ENCODE peak calls at places on chromosomes 3 and 15, in five cellular contexts. X, D, Y, A and Q are unnamed samples.

GRCh38 chr3:19645093-19645492 is 288.9 kb downstream of the EFHB start:
- DNase-seq in A (no peak), X (no peak), D (no peak), Y (no peak), Q (no peak)

GRCh38 chr15:44186724-44187123 is 8.3 kb downstream of the FRMD5 start:
- DNase-seq in Y (no peak), D (no peak), A (no peak), X (no peak), Q (no peak)

GRCh38 chr3:184574552-184575430 is 13.2 kb downstream of the EPHB3 start:
- DNase-seq in X (no peak), Y (no peak), A (no peak), D (no peak), Q (no peak)

GRCh38 chr3:106473576-106474506 is 605.0 kb upstream of the CBLB start:
- DNase-seq in Y (no peak), X (no peak), A (no peak), D (no peak), Q (no peak)

GRCh38 chr3:185713015-185713414 is 111.8 kb downstream of the IGF2BP2 start:
- DNase-seq in Y (no peak), D (no peak), X (no peak), A (no peak), Q (no peak)

GRCh38 chr3:60384352-60384751 is 866.9 kb downstream of the FHIT start:
- DNase-seq in Y (no peak), X (no peak), D (peak; percentile 6), A (no peak), Q (no peak)

GRCh38 chr15:78615151-78615589 is 5.6 kb downstream of the CHRNA3 start:
- DNase-seq in X (no peak), Y (no peak), A (no peak), D (no peak), Q (no peak)

GRCh38 chr3:61650276-61650675 is 88.9 kb downstream of the PTPRG start:
- DNase-seq in Y (peak; percentile 95), D (peak; percentile 93), A (no peak), X (no peak), Q (peak; percentile 81)

GRCh38 chr15:90192961-90193786 is 8.0 kb upstream of the SEMA4B start:
- DNase-seq in A (no peak), Y (no peak), D (no peak), X (no peak), Q (no peak)

GRCh38 chr3:111803123-111803593 is 55.9 kb upstream of the PHLDB2 start:
- DNase-seq in X (peak; percentile 85), A (peak; percentile 41), Y (peak; percentile 99), D (peak; percentile 99), Q (peak; percentile 98)

GRCh38 chr15:91049378-91050127 is 27.2 kb upstream of the VPS33B start:
- DNase-seq in Y (peak; percentile 71), X (no peak), D (peak; percentile 80), A (no peak), Q (peak; percentile 56)

GRCh38 chr3:134330895-134331810 is 43.1 kb downstream of the AMOTL2 start:
- DNase-seq in D (peak; percentile 60), A (no peak), X (peak; percentile 69), Y (no peak), Q (peak; percentile 85)

GRCh38 chr15:89081878-89082277 is 6.4 kb upstream of the ABHD2 start:
- DNase-seq in D (no peak), X (no peak), A (no peak), Y (no peak), Q (no peak)
- TF ChIP-seq CTCF in D (no peak), X (no peak), A (no peak), Y (no peak), Q (no peak)

GRCh38 chr15:82918607-82919230 is 33.8 kb downstream of the HOMER2 start:
- DNase-seq in D (no peak), Y (no peak), A (no peak), X (no peak), Q (no peak)
- TF ChIP-seq CTCF in D (no peak), Y (no peak), A (no peak), X (no peak), Q (no peak)

DNA sequence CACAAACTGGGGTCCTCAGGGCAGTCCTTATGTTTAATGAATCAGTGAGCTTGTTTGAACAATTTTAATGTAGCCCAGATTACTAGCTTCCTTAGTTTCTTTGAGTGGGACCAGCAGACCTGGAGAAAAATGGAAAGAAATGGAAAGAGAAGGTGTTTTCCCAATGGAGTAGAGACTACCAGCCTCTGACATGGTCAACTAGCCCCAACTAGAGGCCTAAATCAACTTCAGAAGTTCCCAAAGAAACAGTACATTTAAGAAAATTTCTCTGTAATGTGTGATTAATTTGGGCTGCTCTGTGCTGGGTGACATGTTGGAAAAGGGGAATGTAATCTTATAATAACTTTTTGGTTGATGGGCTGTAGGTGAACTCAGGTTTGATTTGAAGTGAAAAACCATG is 310.9 kb downstream of the MFSD1 start:
- DNase-seq in X (no peak), D (no peak), Y (no peak), A (no peak), Q (no peak)
- TF ChIP-seq CTCF in X (no peak), D (no peak), Y (no peak), A (no peak), Q (no peak)

DNA sequence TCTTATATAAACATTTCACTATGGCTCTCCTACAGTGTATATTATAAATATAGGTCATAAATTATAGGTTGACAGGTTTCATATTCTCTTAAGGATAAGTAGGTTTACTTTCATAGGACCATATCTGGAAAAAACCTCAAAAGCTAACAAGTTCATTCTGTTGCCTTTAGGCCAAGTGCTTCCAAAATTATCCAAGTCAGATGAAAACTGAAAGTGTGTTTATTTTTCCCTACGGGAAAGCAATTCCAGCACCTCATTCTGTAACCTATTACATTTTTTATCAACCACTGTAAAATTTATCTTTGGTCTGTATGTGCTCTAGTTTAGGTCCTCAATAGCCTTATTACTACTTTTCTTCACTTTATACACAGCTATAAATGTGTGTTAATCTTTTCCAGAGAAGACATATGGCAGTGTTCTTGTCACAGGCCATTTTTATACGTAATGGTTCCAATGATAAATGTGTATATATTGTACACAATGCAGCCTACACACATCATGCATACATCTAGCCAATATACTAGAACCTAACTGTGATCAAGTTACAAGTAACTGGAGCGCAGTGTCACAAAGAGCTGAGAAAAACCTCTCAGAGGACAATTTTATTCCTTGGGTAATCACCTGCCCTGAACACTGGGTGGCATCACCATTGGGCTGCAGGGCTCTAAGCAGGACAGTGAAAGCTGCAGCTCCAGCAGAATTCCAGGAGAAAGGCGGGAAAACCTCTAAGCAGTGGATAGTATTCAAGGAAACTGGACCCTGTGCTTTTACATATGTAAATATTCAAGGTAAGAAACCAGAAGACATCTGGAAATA is 251.3 kb downstream of the CTNNB1 start:
- DNase-seq in Y (no peak), D (no peak), A (no peak), X (no peak), Q (peak; percentile 4)
- TF ChIP-seq CTCF in Y (no peak), D (no peak), A (peak; percentile 28), X (no peak), Q (peak; percentile 42)

GRCh38 chr15:92696096-92696495 is 40.5 kb upstream of the FAM174B start:
- DNase-seq in A (no peak), Y (no peak), X (no peak), D (no peak), Q (no peak)

GRCh38 chr15:92690370-92690769 is 34.8 kb upstream of the FAM174B start:
- DNase-seq in D (no peak), A (no peak), Y (no peak), X (no peak), Q (peak; percentile 23)

GRCh38 chr15:92693922-92694331 is 38.4 kb upstream of the FAM174B start:
- DNase-seq in A (no peak), Y (peak; percentile 19), X (no peak), D (peak; percentile 32), Q (no peak)
- TF ChIP-seq CTCF in A (peak; percentile 44), Y (peak; percentile 39), X (no peak), D (peak; percentile 53), Q (peak; percentile 54)

GRCh38 chr15:68278345-68279217 is 1.0 kb downstream of the FEM1B start:
- DNase-seq in X (no peak), D (no peak), Y (peak; percentile 34), A (no peak), Q (no peak)
- TF ChIP-seq CTCF in X (no peak), D (peak; percentile 30), Y (no peak), A (no peak), Q (peak; percentile 18)

DNA sequence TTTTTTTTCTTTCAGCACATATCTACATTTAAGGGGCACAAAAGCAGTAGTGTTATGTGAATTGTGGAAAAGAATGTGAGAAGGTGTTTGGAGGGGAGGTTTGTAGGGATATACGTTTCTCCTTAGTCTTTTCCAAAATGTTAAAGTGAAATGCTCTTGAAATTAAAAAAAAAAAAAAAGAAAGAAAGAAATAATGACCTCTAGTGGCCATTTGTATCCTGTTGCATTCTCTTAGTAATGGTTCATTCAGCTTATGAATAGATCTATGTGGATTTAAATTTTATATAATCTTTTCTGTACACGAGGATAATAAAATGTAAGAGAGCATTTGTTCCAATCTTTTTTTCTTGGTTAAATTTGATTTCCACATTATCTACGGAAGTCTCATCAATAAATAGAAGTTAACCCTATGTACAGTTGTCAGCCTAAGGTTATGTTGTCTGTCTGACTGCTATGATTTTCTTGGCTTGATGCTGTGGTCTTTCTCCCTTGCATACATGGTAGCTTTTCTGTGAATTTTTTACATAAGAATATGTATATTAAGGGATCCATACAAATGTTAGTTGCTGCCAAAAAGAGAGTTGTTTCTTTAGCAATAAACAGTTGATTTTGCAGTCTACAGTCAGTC is 1.7 kb downstream of the P2RY13 start:
- DNase-seq in A (no peak), Y (peak; percentile 48), X (no peak), D (peak; percentile 51), Q (no peak)
- TF ChIP-seq CTCF in A (peak; percentile 70), Y (peak; percentile 61), X (peak; percentile 52), D (peak; percentile 58), Q (peak; percentile 88)

GRCh38 chr3:52041118-52041847 is 15.1 kb downstream of the DUSP7 start:
- DNase-seq in D (no peak), X (no peak), Y (no peak), A (no peak), Q (no peak)
- TF ChIP-seq CTCF in D (peak; percentile 27), X (no peak), Y (peak; percentile 12), A (peak; percentile 56), Q (peak; percentile 54)

DNA sequence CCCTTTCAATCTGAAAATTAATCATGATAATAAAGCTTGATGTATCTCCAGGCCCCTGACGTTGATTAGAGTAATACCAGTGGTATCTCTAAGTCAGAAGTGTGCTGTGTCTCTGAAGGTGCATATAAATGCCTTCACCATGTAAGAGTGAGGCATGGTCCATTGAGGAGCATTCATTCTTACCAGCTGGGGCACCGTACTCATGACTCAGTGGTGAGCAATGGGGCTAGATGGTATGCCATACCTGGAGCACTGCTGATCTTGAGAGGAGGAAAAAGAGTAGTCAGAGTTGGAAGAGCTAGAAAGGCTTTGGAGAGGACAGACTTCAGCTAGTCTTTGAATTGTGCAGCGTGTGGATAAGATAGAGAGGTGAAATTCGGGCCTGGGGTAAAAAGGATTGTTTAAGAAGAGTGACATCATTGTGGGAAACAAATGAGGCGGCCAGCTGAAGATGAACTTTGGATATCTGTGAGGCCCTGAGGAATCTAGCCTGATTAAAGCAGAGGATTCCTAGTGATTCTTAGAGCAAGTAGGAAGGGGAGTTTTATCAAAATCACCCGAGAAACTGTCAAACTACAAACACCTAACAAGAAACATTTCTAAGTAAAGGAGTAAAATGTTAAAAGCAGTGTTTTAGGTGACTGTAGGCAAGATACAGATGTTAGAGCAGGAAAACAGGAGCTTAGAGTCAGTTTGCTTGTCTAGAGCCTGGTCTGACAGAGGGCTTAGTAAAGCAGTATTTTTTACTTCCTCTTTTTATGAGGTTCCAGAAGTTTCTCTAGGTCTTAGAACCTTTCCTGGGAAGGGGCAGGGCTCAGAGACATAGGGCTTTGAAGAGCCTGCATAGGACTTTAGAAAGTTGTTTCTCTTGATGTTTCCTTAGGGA is 13.6 kb downstream of the TMOD3 start:
- DNase-seq in Y (peak; percentile 51), D (peak; percentile 43), A (no peak), X (no peak), Q (peak; percentile 81)
- TF ChIP-seq CTCF in Y (no peak), D (no peak), A (no peak), X (no peak), Q (no peak)